ENCODE peak calls at places on chromosomes 7 and 10, in eight cellular contexts. F, J, W, E, R, D, A and L are unnamed samples.

GRCh38 chr10:127293640-127294039 is 97.2 kb upstream of the INSYN2A start:
- DNase-seq in D (no peak), E (no peak), A (no peak), R (peak), F (no peak), J (no peak), W (peak), L (peak)

GRCh38 chr7:117901089-117901797 is 28.0 kb upstream of the CTTNBP2 start:
- DNase-seq in F (no peak), W (no peak), A (no peak), E (no peak), J (no peak), D (no peak), R (no peak), L (no peak)

GRCh38 chr7:104643587-104644217 is 315.3 kb downstream of the LHFPL3 start:
- DNase-seq in D (peak), R (no peak), F (no peak), E (no peak), A (no peak), W (no peak), J (no peak), L (no peak)

GRCh38 chr7:107404740-107405537 is 64.9 kb upstream of the GPR22 start:
- DNase-seq in J (no peak), R (no peak), D (no peak), E (no peak), W (no peak), F (no peak), A (no peak), L (no peak)

GRCh38 chr7:47587389-47587788 is 5.5 kb upstream of the TNS3 start:
- DNase-seq in W (no peak), F (no peak), R (no peak), A (no peak), D (no peak), J (no peak), E (no peak), L (no peak)

GRCh38 chr7:157851501-157852067 is 514.8 kb downstream of the DNAJB6 start:
- DNase-seq in W (no peak), F (no peak), E (no peak), D (peak), A (peak), R (peak), J (no peak), L (peak)

GRCh38 chr7:90607196-90607595 is 11.1 kb downstream of the CDK14 start:
- DNase-seq in E (no peak), F (no peak), R (no peak), D (peak), W (no peak), J (no peak), A (no peak), L (no peak)

GRCh38 chr10:79275431-79275851 is 71.8 kb upstream of the PPIF start:
- DNase-seq in R (no peak), F (no peak), W (no peak), J (no peak), E (no peak), A (peak), D (no peak), L (no peak)

GRCh38 chr10:7378602-7379403 is 32.0 kb downstream of the SFMBT2 start:
- DNase-seq in J (no peak), W (no peak), D (no peak), R (no peak), A (no peak), E (no peak), F (no peak), L (no peak)

GRCh38 chr10:86203162-86203905 is 163.3 kb downstream of the GRID1 start:
- DNase-seq in R (peak), J (no peak), A (peak), F (no peak), D (peak), E (no peak), W (no peak), L (peak)

GRCh38 chr7:22564511-22565045 is 64.6 kb upstream of the STEAP1B start:
- DNase-seq in W (no peak), E (no peak), D (peak), R (peak), F (no peak), A (peak), J (no peak), L (no peak)

GRCh38 chr10:43943825-43944360 is 295.2 kb upstream of the ZNF32 start:
- DNase-seq in R (no peak), E (no peak), A (peak), J (no peak), W (no peak), D (no peak), F (no peak), L (no peak)

GRCh38 chr10:113866551-113867394 is 12.3 kb downstream of the NHLRC2 start:
- DNase-seq in D (no peak), W (no peak), R (no peak), A (no peak), F (no peak), E (no peak), J (no peak), L (no peak)

GRCh38 chr7:22660732-22661131 is 66.3 kb upstream of the IL6 start:
- DNase-seq in W (no peak), D (no peak), J (no peak), F (no peak), R (no peak), E (no peak), A (no peak), L (no peak)

GRCh38 chr7:134515569-134516468 is 11.5 kb upstream of the AKR1B10 start:
- DNase-seq in D (peak), W (no peak), F (peak), J (peak), E (peak), A (no peak), R (no peak), L (no peak)

GRCh38 chr10:72049969-72050781 is 38.2 kb downstream of the SPOCK2 start:
- DNase-seq in R (no peak), A (no peak), D (peak), W (no peak), J (no peak), E (no peak), F (no peak), L (no peak)

GRCh38 chr10:34869128-34869836 is 54.2 kb upstream of the PARD3 start:
- DNase-seq in D (no peak), R (no peak), W (no peak), A (no peak), F (no peak), J (no peak), E (no peak), L (no peak)

GRCh38 chr10:17113346-17113745 is 16.3 kb downstream of the CUBN start:
- DNase-seq in F (no peak), A (no peak), E (no peak), W (no peak), J (no peak), R (no peak), D (no peak), L (no peak)

GRCh38 chr10:63707254-63707910 is 186.2 kb downstream of the REEP3 start:
- DNase-seq in W (no peak), E (peak), J (peak), R (peak), F (peak), D (peak), A (no peak), L (no peak)

GRCh38 chr10:3076138-3076537 is 8.8 kb downstream of the PFKP start:
- DNase-seq in E (no peak), W (no peak), R (no peak), F (no peak), J (no peak), D (no peak), A (no peak), L (no peak)

GRCh38 chr7:69448071-69448470 is 150.2 kb upstream of the AUTS2 start:
- DNase-seq in A (no peak), W (no peak), E (no peak), R (no peak), D (no peak), J (no peak), F (no peak), L (no peak)

GRCh38 chr7:158034571-158034970 is 553.1 kb downstream of the PTPRN2 start:
- DNase-seq in F (no peak), J (no peak), R (no peak), A (peak), D (no peak), E (no peak), W (no peak), L (no peak)

GRCh38 chr7:148699024-148699771 is 495 bp downstream of the CUL1 start:
- DNase-seq in W (peak), R (peak), D (peak), A (peak), F (no peak), J (no peak), E (no peak), L (peak)

GRCh38 chr7:104137971-104138370 is 69.8 kb downstream of the ORC5 start:
- DNase-seq in J (peak), W (no peak), E (peak), D (peak), R (no peak), A (no peak), F (peak), L (no peak)

GRCh38 chr7:130131191-130131834 is 61.0 kb downstream of the KLHDC10 start:
- DNase-seq in J (no peak), A (no peak), E (no peak), W (no peak), D (no peak), F (no peak), R (no peak), L (no peak)

GRCh38 chr7:120996983-120997334 is 8.4 kb downstream of the CPED1 start:
- DNase-seq in D (no peak), R (no peak), W (no peak), F (no peak), J (no peak), A (no peak), E (no peak), L (no peak)

GRCh38 chr10:106864031-106864430 is 300.5 kb downstream of the SORCS1 start:
- DNase-seq in R (no peak), A (no peak), D (no peak), E (no peak), W (no peak), J (no peak), F (no peak), L (no peak)

GRCh38 chr7:47581821-47582747 is at the start of gene TNS3:
- DNase-seq in R (no peak), J (no peak), W (no peak), D (peak), A (peak), F (no peak), E (no peak), L (no peak)